ENCODE peak calls at places on chromosomes 11 and 22, in four cellular contexts. U is activated naive CD8-positive, alpha-beta T cell treated with anti-CD3 and anti-CD28 coated beads, Interleukin-2, amount 10 ng/mL, durations not matched to agents 7 days and 5 days; N is GM13977; K is endothelial cell. P is an unnamed sample.

GRCh38 chr11:2810401-2811205 is 75.0 kb downstream of the CDKN1C start:
- DNase-seq in U (no peak), N (no peak), K (no peak), P (peak)

GRCh38 chr11:35567737-35568465 is 42.5 kb upstream of the PAMR1 start:
- DNase-seq in U (no peak), N (no peak), K (no peak), P (no peak)

GRCh38 chr11:78261367-78261766 is 72.6 kb downstream of the USP35 start:
- DNase-seq in U (no peak), N (no peak), K (no peak), P (no peak)

GRCh38 chr22:44582016-44582415 is 84.0 kb upstream of the RTL6 start:
- DNase-seq in U (no peak), N (no peak), K (no peak), P (peak)

GRCh38 chr11:117822031-117822521 is 2.5 kb downstream of the FXYD2 start:
- DNase-seq in U (peak), N (no peak), K (peak), P (peak)

GRCh38 chr22:49971232-49972162 is 10.9 kb downstream of the PIM3 start:
- DNase-seq in U (peak), N (no peak), K (peak), P (peak)

GRCh38 chr11:114040706-114041211 is 18.8 kb upstream of the ZBTB16 start:
- DNase-seq in U (no peak), N (no peak), K (no peak), P (no peak)

GRCh38 chr22:29267462-29267857 is 321 bp downstream of the RHBDD3 start:
- DNase-seq in U (no peak), N (no peak), K (no peak), P (no peak)

GRCh38 chr11:103682318-103683184 is 353.9 kb upstream of the DDI1 start:
- DNase-seq in U (peak), N (peak), K (peak), P (no peak)

GRCh38 chr22:21837184-21837979 is 30.1 kb downstream of the MAPK1 start:
- DNase-seq in U (no peak), N (no peak), K (peak), P (no peak)

GRCh38 chr22:39296981-39297489 is 22.4 kb downstream of the RPL3 start:
- DNase-seq in U (no peak), N (no peak), K (no peak), P (no peak)

GRCh38 chr11:44305643-44306468 is 4.1 kb downstream of the ALX4 start:
- DNase-seq in U (peak), N (no peak), K (no peak), P (no peak)

GRCh38 chr11:85961930-85962363 is 106.8 kb downstream of the CCDC83 start:
- DNase-seq in U (no peak), N (no peak), K (no peak), P (no peak)

GRCh38 chr11:100824041-100824440 is 137.0 kb downstream of the ARHGAP42 start:
- DNase-seq in U (no peak), N (no peak), K (no peak), P (no peak)

GRCh38 chr11:93478841-93479240 is 64.3 kb downstream of the SMCO4 start:
- DNase-seq in U (no peak), N (no peak), K (no peak), P (no peak)

GRCh38 chr11:75635009-75635909 is 33.6 kb downstream of the MAP6 start:
- DNase-seq in U (no peak), N (no peak), K (no peak), P (no peak)

GRCh38 chr22:46081036-46081830 is 69.1 kb upstream of the PPARA start:
- DNase-seq in U (no peak), N (no peak), K (no peak), P (no peak)

GRCh38 chr11:95499516-95500135 is 268.6 kb upstream of the SESN3 start:
- DNase-seq in U (no peak), N (no peak), K (no peak), P (no peak)

GRCh38 chr11:102589047-102589459 is 36.1 kb downstream of the MMP20 start:
- DNase-seq in U (no peak), N (peak), K (no peak), P (no peak)

GRCh38 chr22:26438006-26438405 is 8.9 kb downstream of the ASPHD2 start:
- DNase-seq in U (no peak), N (no peak), K (no peak), P (no peak)

GRCh38 chr11:17496406-17496805 is 19.8 kb upstream of the ABCC8 start:
- DNase-seq in U (no peak), N (no peak), K (no peak), P (no peak)

GRCh38 chr11:10489444-10489785 is 34.4 kb downstream of the AMPD3 start:
- DNase-seq in U (no peak), N (no peak), K (no peak), P (no peak)

GRCh38 chr11:117019871-117020270 is 78.4 kb downstream of the SIK3 start:
- DNase-seq in U (no peak), N (no peak), K (no peak), P (no peak)

GRCh38 chr11:114440121-114440860 is 1.0 kb downstream of the REXO2 start:
- DNase-seq in U (no peak), N (no peak), K (no peak), P (no peak)

GRCh38 chr11:13567551-13567950 is 71.8 kb upstream of the PTH start:
- DNase-seq in U (no peak), N (no peak), K (no peak), P (no peak)

GRCh38 chr22:20036535-20037392 is 15.9 kb downstream of the TANGO2 start:
- DNase-seq in U (no peak), N (no peak), K (no peak), P (no peak)

GRCh38 chr11:48013269-48013901 is 33.0 kb downstream of the PTPRJ start:
- DNase-seq in U (peak), N (no peak), K (no peak), P (peak)

P was measured in CD14-positive monocyte.